ENCODE peak calls at places on chromosomes 3 and 15, in six cellular contexts. G is neuronal stem cell; N is uterus; T is GM03348; Y is T1000; S is activated naive CD4-positive, alpha-beta T cell treated with Interleukin-2 at 50 U/mL for 16 hours. R is an unnamed sample.

GRCh38 chr3:33575313-33575712 is 135.1 kb upstream of the UBP1 start:
- DNase-seq in G (no peak), N (no peak), T (no peak), Y (no peak), S (no peak), R (no peak)

GRCh38 chr15:41499109-41499851 is 5.6 kb downstream of the ITPKA start:
- DNase-seq in G (no peak), N (no peak), T (no peak), Y (no peak), S (no peak), R (no peak)

GRCh38 chr3:52028572-52028971 is 27.8 kb downstream of the DUSP7 start:
- DNase-seq in G (no peak), N (no peak), T (peak; percentile 38), Y (peak; percentile 25), S (no peak), R (no peak)

GRCh38 chr3:139117136-139117675 is 72.5 kb upstream of the PRR23C start:
- DNase-seq in G (no peak), N (no peak), T (no peak), Y (peak; percentile 14), S (no peak), R (no peak)

GRCh38 chr3:48564022-48564421 is 441 bp upstream of the UCN2 start:
- DNase-seq in G (no peak), N (no peak), T (peak; percentile 82), Y (peak; percentile 82), S (peak; percentile 22), R (peak; percentile 95)

GRCh38 chr3:14630404-14631100 is 21.0 kb upstream of the CCDC174 start:
- DNase-seq in G (no peak), N (no peak), T (no peak), Y (no peak), S (no peak), R (no peak)

GRCh38 chr15:89998141-89998661 is 2.9 kb upstream of the ZNF710 start:
- DNase-seq in G (no peak), N (no peak), T (peak; percentile 44), Y (peak; percentile 20), S (no peak), R (no peak)

GRCh38 chr15:89654847-89655805 is at the start of gene KIF7:
- DNase-seq in G (peak; percentile 70), N (no peak), T (peak; percentile 93), Y (peak; percentile 38), S (no peak), R (no peak)

GRCh38 chr3:66303556-66303955 is 82.8 kb downstream of the SLC25A26 start:
- DNase-seq in G (no peak), N (no peak), T (no peak), Y (no peak), S (peak; percentile 65), R (no peak)

GRCh38 chr3:153291052-153291689 is 129.1 kb downstream of the RAP2B start:
- DNase-seq in G (no peak), N (no peak), T (no peak), Y (no peak), S (no peak), R (peak; percentile 68)

GRCh38 chr3:126542340-126543241 is 16.1 kb downstream of the C3orf22 start:
- DNase-seq in G (no peak), N (peak; percentile 9), T (no peak), Y (no peak), S (no peak), R (no peak)

GRCh38 chr3:58556761-58557181 is 19.8 kb upstream of the ACOX2 start:
- DNase-seq in G (no peak), N (no peak), T (peak; percentile 46), Y (no peak), S (no peak), R (no peak)

GRCh38 chr15:82263350-82263749 is 732 bp downstream of the SAXO2 start:
- DNase-seq in G (no peak), N (no peak), T (no peak), Y (no peak), S (no peak), R (no peak)

GRCh38 chr3:183494341-183494740 is 61.2 kb downstream of the KLHL6 start:
- DNase-seq in G (no peak), N (no peak), T (no peak), Y (no peak), S (no peak), R (no peak)

R was measured in foreskin melanocyte.